ENCODE peak calls at places on chromosome 14, in four cellular contexts. One of them, this sample, is unnamed.

GRCh38 chr14:56811596-56812363 is 1.5 kb upstream of the OTX2 start:
- ATAC-seq in HepG2: no peak
- ATAC-seq in A549: no peak
- ATAC-seq in GM12878: no peak
- ATAC-seq in this sample: no peak

GRCh38 chr14:70873627-70874026 is 33.6 kb upstream of the PCNX1 start:
- ATAC-seq in HepG2: peak
- ATAC-seq in A549: peak
- ATAC-seq in GM12878: peak
- ATAC-seq in this sample: no peak

GRCh38 chr14:74942608-74943007 is 12.8 kb downstream of the PGF start:
- ATAC-seq in HepG2: no peak
- ATAC-seq in A549: no peak
- ATAC-seq in GM12878: peak
- ATAC-seq in this sample: no peak

GRCh38 chr14:32602699-32603098 is 273.6 kb downstream of the AKAP6 start:
- ATAC-seq in HepG2: peak
- ATAC-seq in A549: no peak
- ATAC-seq in GM12878: no peak
- ATAC-seq in this sample: no peak

GRCh38 chr14:79064200-79064599 is 894.0 kb downstream of the NRXN3 start:
- ATAC-seq in HepG2: no peak
- ATAC-seq in A549: no peak
- ATAC-seq in GM12878: peak
- ATAC-seq in this sample: no peak

GRCh38 chr14:31770271-31770670 is 209.1 kb downstream of the NUBPL start:
- ATAC-seq in HepG2: no peak
- ATAC-seq in A549: no peak
- ATAC-seq in GM12878: no peak
- ATAC-seq in this sample: peak

GRCh38 chr14:88775532-88775931 is 17.2 kb downstream of the EML5 start:
- ATAC-seq in HepG2: no peak
- ATAC-seq in A549: no peak
- ATAC-seq in GM12878: no peak
- ATAC-seq in this sample: no peak

GRCh38 chr14:100058777-100059432 is 6.3 kb upstream of the EVL start:
- ATAC-seq in HepG2: no peak
- ATAC-seq in A549: no peak
- ATAC-seq in GM12878: peak
- ATAC-seq in this sample: no peak

GRCh38 chr14:56137842-56138241 is 19.6 kb downstream of the PELI2 start:
- ATAC-seq in HepG2: no peak
- ATAC-seq in A549: no peak
- ATAC-seq in GM12878: no peak
- ATAC-seq in this sample: no peak

GRCh38 chr14:36504805-36505192 is 15.2 kb downstream of the NKX2-1 start:
- ATAC-seq in HepG2: no peak
- ATAC-seq in A549: no peak
- ATAC-seq in GM12878: no peak
- ATAC-seq in this sample: no peak

GRCh38 chr14:72182773-72183432 is 250.7 kb downstream of the RGS6 start:
- ATAC-seq in HepG2: no peak
- ATAC-seq in A549: no peak
- ATAC-seq in GM12878: peak
- ATAC-seq in this sample: no peak

GRCh38 chr14:93528884-93529558 is 98.3 kb downstream of the UNC79 start:
- ATAC-seq in HepG2: no peak
- ATAC-seq in A549: no peak
- ATAC-seq in GM12878: no peak
- ATAC-seq in this sample: no peak

DNA sequence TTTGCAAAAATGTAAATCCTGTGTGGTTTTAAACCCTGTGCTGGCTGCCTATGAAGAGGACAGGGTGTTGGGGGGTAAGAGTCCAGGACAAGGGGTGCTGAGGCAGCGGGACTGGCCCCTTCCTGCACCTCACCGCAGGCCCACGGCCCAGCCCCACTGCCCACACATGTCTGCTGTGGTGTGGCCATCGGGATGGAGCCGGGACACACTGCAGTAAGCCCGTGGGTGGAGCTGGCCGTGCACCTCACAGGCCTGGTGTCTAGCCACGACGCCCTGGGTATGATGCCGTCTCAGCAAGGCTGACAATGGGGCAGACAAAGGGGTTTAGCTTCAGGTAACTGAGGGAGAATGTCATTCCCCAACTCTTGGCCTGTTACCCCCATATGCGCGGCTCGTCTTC is 19.6 kb downstream of the AMN start:
- ATAC-seq in HepG2: no peak
- ATAC-seq in A549: no peak
- ATAC-seq in GM12878: no peak
- ATAC-seq in this sample: no peak
- H3K4me3 ChIP-seq in HepG2: no peak
- H3K4me3 ChIP-seq in A549: no peak
- H3K4me3 ChIP-seq in GM12878: no peak
- H3K4me3 ChIP-seq in this sample: no peak

DNA sequence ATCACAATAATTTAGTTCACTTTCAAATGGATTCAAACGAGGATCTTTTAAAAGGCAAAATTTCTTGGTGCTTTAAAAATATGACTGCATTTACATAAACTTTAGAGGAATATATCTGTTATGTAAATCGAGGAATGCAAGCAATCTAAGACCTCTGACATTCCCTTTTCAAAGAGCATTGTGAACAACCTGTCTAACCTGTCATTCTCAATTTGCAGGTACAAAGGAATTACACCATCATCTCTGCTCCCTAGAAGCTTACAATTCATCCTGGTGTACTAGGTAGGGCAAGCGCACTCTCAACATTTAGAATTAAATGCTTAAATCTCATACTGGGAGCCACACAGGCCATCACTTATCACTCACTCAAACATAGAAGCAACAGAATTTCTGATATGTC is 35.6 kb downstream of the BMP4 start:
- ATAC-seq in HepG2: no peak
- ATAC-seq in A549: no peak
- ATAC-seq in GM12878: no peak
- ATAC-seq in this sample: no peak
- TF ChIP-seq EP300 in HepG2: no peak
- TF ChIP-seq EP300 in A549: no peak
- TF ChIP-seq EP300 in GM12878: no peak
- TF ChIP-seq EP300 in this sample: no peak

DNA sequence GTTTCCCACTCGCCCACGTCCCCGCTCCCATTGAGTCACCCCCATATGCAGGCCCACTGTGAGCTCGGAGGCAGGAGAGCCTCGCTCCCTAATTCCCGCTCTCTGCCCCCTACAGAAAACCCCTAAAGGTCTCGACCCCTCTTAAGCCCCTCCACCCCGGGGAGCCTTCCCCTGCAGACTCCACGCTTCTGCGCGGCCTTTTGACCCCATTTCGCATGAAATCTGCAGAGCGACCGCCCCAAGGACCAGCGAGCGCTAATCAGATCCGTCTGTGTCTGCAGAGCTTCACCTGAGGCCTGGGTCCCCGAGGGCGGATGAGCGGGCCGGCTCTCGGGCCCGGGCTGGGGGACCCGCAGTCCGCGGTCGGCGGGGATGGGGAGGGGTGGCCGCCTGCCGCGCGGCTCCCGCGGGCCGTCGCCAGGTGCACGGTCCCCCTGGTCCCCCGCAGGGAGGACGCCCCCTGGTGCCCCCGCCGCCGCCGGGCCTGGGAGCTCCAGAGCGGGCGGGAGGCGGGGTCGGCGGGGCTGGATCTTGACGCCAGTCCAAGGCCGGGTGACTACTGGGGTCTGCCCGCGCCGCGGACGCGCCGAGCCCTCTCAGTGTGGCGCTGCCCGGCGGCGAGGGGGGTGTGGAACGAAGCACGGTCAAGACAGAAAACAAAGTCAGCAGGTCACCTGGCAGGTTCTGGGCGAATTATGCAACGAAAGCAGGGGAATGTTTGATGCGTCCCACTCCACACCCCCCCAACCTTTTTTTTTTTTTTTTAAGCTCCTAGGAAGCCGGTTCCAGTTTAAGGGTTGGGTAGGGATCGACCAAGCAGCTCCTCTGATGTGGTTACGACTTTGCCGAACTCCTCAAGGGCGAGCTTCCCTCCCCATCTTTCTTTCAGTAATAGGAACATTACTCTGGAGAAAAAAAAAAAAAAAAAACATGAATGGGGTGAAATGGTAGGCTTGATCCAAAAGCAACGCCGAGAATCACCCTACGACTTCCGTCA is 9.9 kb downstream of the BMP4 start:
- ATAC-seq in HepG2: no peak
- ATAC-seq in A549: no peak
- ATAC-seq in GM12878: no peak
- ATAC-seq in this sample: no peak
- H3K4me3 ChIP-seq in HepG2: no peak
- H3K4me3 ChIP-seq in A549: no peak
- H3K4me3 ChIP-seq in GM12878: no peak
- H3K4me3 ChIP-seq in this sample: no peak

GRCh38 chr14:59293934-59294661 is 105.6 kb downstream of the DAAM1 start:
- ATAC-seq in HepG2: no peak
- ATAC-seq in A549: no peak
- ATAC-seq in GM12878: no peak
- ATAC-seq in this sample: peak

GRCh38 chr14:59296508-59296907 is 108.0 kb downstream of the DAAM1 start:
- ATAC-seq in HepG2: peak
- ATAC-seq in A549: no peak
- ATAC-seq in GM12878: no peak
- ATAC-seq in this sample: no peak

GRCh38 chr14:59292921-59293605 is 104.6 kb downstream of the DAAM1 start:
- ATAC-seq in HepG2: no peak
- ATAC-seq in A549: no peak
- ATAC-seq in GM12878: no peak
- ATAC-seq in this sample: no peak

GRCh38 chr14:59297070-59297766 is 108.8 kb downstream of the DAAM1 start:
- ATAC-seq in HepG2: peak
- ATAC-seq in A549: no peak
- ATAC-seq in GM12878: no peak
- ATAC-seq in this sample: no peak

DNA sequence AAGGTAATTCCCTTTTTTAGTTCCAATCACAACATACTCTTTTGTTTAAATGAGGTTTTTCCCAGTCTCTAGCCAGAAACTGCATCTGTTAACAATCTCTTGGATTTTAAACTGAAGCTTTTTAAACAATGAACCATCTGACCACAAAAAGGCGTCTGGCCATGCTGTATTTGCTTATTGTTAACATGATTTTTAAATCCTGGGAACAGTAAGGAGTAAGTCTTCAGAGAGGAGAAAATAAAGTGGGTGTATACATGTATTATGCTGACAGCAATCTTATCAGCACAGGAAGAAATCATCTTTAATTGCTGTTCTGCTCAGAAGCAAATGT is 106.2 kb downstream of the DAAM1 start:
- ATAC-seq in HepG2: no peak
- ATAC-seq in A549: no peak
- ATAC-seq in GM12878: no peak
- ATAC-seq in this sample: no peak
- TF ChIP-seq EP300 in HepG2: no peak
- TF ChIP-seq EP300 in A549: no peak
- TF ChIP-seq EP300 in GM12878: no peak
- TF ChIP-seq EP300 in this sample: no peak

GRCh38 chr14:53964249-53964648 is 7.6 kb upstream of the BMP4 start:
- ATAC-seq in HepG2: peak
- ATAC-seq in A549: no peak
- ATAC-seq in GM12878: no peak
- ATAC-seq in this sample: no peak

GRCh38 chr14:53957739-53958138 is 1.1 kb upstream of the BMP4 start:
- ATAC-seq in HepG2: no peak
- ATAC-seq in A549: no peak
- ATAC-seq in GM12878: no peak
- ATAC-seq in this sample: no peak

GRCh38 chr14:53963491-53964227 is 7.0 kb upstream of the BMP4 start:
- ATAC-seq in HepG2: no peak
- ATAC-seq in A549: peak
- ATAC-seq in GM12878: no peak
- ATAC-seq in this sample: peak

GRCh38 chr14:53967606-53968005 is 11.0 kb upstream of the BMP4 start:
- ATAC-seq in HepG2: no peak
- ATAC-seq in A549: no peak
- ATAC-seq in GM12878: no peak
- ATAC-seq in this sample: no peak

GRCh38 chr14:53962954-53963490 is 6.4 kb upstream of the BMP4 start:
- ATAC-seq in HepG2: no peak
- ATAC-seq in A549: no peak
- ATAC-seq in GM12878: no peak
- ATAC-seq in this sample: peak
- H3K4me3 ChIP-seq in HepG2: no peak
- H3K4me3 ChIP-seq in A549: peak
- H3K4me3 ChIP-seq in GM12878: no peak
- H3K4me3 ChIP-seq in this sample: peak

DNA sequence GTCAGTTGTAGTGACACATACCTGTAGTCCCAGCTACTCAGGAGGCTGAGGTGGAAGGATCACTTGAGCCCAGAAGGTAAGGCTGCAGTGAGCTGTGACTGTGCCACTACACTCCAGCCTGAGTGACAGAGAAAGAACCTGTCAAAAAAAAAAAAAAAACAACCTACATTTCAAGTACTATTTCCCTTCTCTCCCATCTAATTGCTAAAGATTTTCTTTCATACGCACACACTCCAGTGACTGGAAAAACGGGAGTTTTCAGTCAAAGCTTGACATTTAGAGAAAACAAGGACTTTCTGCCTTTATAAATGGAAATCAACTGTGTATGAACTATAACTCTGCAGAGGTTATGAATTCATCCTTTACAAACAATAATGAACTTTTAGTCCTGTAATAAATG is 25.9 kb downstream of the GPHB5 start:
- ATAC-seq in HepG2: no peak
- ATAC-seq in A549: no peak
- ATAC-seq in GM12878: no peak
- ATAC-seq in this sample: no peak
- TF ChIP-seq EP300 in HepG2: no peak
- TF ChIP-seq EP300 in A549: no peak
- TF ChIP-seq EP300 in GM12878: no peak
- TF ChIP-seq EP300 in this sample: no peak

GRCh38 chr14:59463773-59464650 is 1.2 kb downstream of the GPR135 start:
- ATAC-seq in HepG2: peak
- ATAC-seq in A549: no peak
- ATAC-seq in GM12878: peak
- ATAC-seq in this sample: no peak
- H3K4me3 ChIP-seq in HepG2: peak
- H3K4me3 ChIP-seq in A549: no peak
- H3K4me3 ChIP-seq in GM12878: peak
- H3K4me3 ChIP-seq in this sample: peak

GRCh38 chr14:105300542-105301102 is at the start of gene BRF1:
- ATAC-seq in HepG2: peak
- ATAC-seq in A549: peak
- ATAC-seq in GM12878: peak
- ATAC-seq in this sample: peak
- TF ChIP-seq EP300 in HepG2: no peak
- TF ChIP-seq EP300 in A549: no peak
- TF ChIP-seq EP300 in GM12878: peak
- TF ChIP-seq EP300 in this sample: no peak